ENCODE peak calls at places on chromosomes 7 and 10, in seven cellular contexts. One of them, this sample, is unnamed.

GRCh38 chr7:81339946-81340345 is 421.1 kb upstream of the SEMA3C start:
- DNase-seq in foreskin fibroblast: no peak
- DNase-seq in psoas muscle: no peak
- DNase-seq in retinal pigment epithelial cell: no peak
- DNase-seq in bronchial epithelial cell: no peak
- DNase-seq in A549: no peak
- DNase-seq in AG10803: peak
- DNase-seq in this sample: no peak

GRCh38 chr10:61100882-61101281 is 156.9 kb upstream of the RHOBTB1 start:
- DNase-seq in psoas muscle: no peak
- DNase-seq in AG10803: no peak
- DNase-seq in A549: no peak
- DNase-seq in bronchial epithelial cell: no peak
- DNase-seq in foreskin fibroblast: no peak
- DNase-seq in retinal pigment epithelial cell: no peak
- DNase-seq in this sample: no peak

GRCh38 chr10:86821600-86821999 is 65.2 kb downstream of the BMPR1A start:
- DNase-seq in A549: no peak
- DNase-seq in foreskin fibroblast: peak
- DNase-seq in psoas muscle: no peak
- DNase-seq in bronchial epithelial cell: peak
- DNase-seq in AG10803: no peak
- DNase-seq in retinal pigment epithelial cell: no peak
- DNase-seq in this sample: peak

GRCh38 chr10:121823993-121824463 is 103.8 kb downstream of the ATE1 start:
- DNase-seq in A549: peak
- DNase-seq in retinal pigment epithelial cell: peak
- DNase-seq in psoas muscle: no peak
- DNase-seq in foreskin fibroblast: peak
- DNase-seq in AG10803: peak
- DNase-seq in bronchial epithelial cell: peak
- DNase-seq in this sample: peak

GRCh38 chr7:1899951-1900762 is 230.1 kb downstream of the ELFN1 start:
- DNase-seq in psoas muscle: no peak
- DNase-seq in A549: no peak
- DNase-seq in retinal pigment epithelial cell: no peak
- DNase-seq in foreskin fibroblast: no peak
- DNase-seq in AG10803: no peak
- DNase-seq in bronchial epithelial cell: no peak
- DNase-seq in this sample: no peak

GRCh38 chr7:44229546-44230105 is 28.8 kb downstream of the YKT6 start:
- DNase-seq in foreskin fibroblast: no peak
- DNase-seq in A549: no peak
- DNase-seq in AG10803: no peak
- DNase-seq in retinal pigment epithelial cell: no peak
- DNase-seq in psoas muscle: no peak
- DNase-seq in bronchial epithelial cell: no peak
- DNase-seq in this sample: no peak

GRCh38 chr10:58175990-58176910 is 91.4 kb downstream of the IPMK start:
- DNase-seq in AG10803: peak
- DNase-seq in bronchial epithelial cell: peak
- DNase-seq in A549: no peak
- DNase-seq in retinal pigment epithelial cell: no peak
- DNase-seq in psoas muscle: no peak
- DNase-seq in foreskin fibroblast: no peak
- DNase-seq in this sample: peak

GRCh38 chr7:5595545-5596045 is 172.0 kb upstream of the TNRC18 start:
- DNase-seq in foreskin fibroblast: peak
- DNase-seq in retinal pigment epithelial cell: no peak
- DNase-seq in psoas muscle: no peak
- DNase-seq in A549: peak
- DNase-seq in bronchial epithelial cell: peak
- DNase-seq in AG10803: peak
- DNase-seq in this sample: no peak

GRCh38 chr7:15889501-15889900 is 203.0 kb upstream of the MEOX2 start:
- DNase-seq in foreskin fibroblast: no peak
- DNase-seq in AG10803: peak
- DNase-seq in A549: peak
- DNase-seq in psoas muscle: no peak
- DNase-seq in retinal pigment epithelial cell: no peak
- DNase-seq in bronchial epithelial cell: peak
- DNase-seq in this sample: no peak

GRCh38 chr7:96823274-96823673 is 113.6 kb upstream of the SEM1 start:
- DNase-seq in AG10803: peak
- DNase-seq in foreskin fibroblast: no peak
- DNase-seq in psoas muscle: no peak
- DNase-seq in bronchial epithelial cell: peak
- DNase-seq in retinal pigment epithelial cell: peak
- DNase-seq in A549: no peak
- DNase-seq in this sample: peak

GRCh38 chr7:4709187-4709586 is 27.1 kb downstream of the FOXK1 start:
- DNase-seq in A549: no peak
- DNase-seq in psoas muscle: no peak
- DNase-seq in foreskin fibroblast: no peak
- DNase-seq in retinal pigment epithelial cell: no peak
- DNase-seq in AG10803: no peak
- DNase-seq in bronchial epithelial cell: no peak
- DNase-seq in this sample: no peak

GRCh38 chr7:157056246-157056645 is 45.8 kb upstream of the MNX1 start:
- DNase-seq in A549: no peak
- DNase-seq in psoas muscle: no peak
- DNase-seq in retinal pigment epithelial cell: no peak
- DNase-seq in foreskin fibroblast: no peak
- DNase-seq in bronchial epithelial cell: no peak
- DNase-seq in AG10803: no peak
- DNase-seq in this sample: no peak

DNA sequence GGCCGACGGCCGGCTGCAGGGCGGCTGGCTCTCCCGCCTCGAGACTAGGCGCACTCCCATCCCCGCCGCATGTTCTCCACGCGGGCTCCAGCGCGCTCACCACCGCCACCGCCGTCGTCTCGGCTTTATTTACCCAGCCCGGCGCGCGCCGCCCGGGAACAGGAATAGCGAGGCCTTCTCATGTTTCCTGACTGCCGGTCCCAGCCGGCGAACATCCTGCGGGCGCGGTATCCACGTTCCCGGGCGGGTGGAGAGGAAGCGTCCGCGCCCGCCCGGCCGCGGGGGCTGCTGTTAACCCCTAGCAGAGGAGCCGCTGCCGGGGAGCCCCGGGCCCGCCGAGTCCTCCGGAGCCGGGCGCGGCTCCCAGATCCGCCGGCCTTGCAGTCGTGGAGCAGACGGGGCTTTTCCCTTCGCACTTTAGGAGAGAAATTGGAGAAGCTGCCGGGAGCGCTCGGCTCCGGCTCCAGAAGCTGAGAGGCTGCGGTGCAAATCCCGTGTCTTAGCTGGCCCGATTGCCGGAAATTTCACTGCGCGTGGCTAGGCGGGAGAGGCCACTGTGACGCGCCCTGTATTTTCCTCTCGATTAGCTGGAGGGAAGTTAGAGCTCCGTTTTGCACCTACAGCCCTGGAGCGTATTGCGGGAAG is at the start of gene MKX:
- DNase-seq in foreskin fibroblast: no peak
- DNase-seq in bronchial epithelial cell: no peak
- DNase-seq in A549: peak
- DNase-seq in AG10803: peak
- DNase-seq in retinal pigment epithelial cell: no peak
- DNase-seq in psoas muscle: peak
- DNase-seq in this sample: peak
- TF ChIP-seq CTCF in foreskin fibroblast: no peak
- TF ChIP-seq CTCF in bronchial epithelial cell: no peak
- TF ChIP-seq CTCF in A549: no peak
- TF ChIP-seq CTCF in AG10803: no peak
- TF ChIP-seq CTCF in retinal pigment epithelial cell: no peak
- TF ChIP-seq CTCF in psoas muscle: no peak
- TF ChIP-seq CTCF in this sample: no peak

GRCh38 chr7:27236053-27236410 is 6.6 kb upstream of the EVX1 start:
- DNase-seq in A549: no peak
- DNase-seq in AG10803: no peak
- DNase-seq in psoas muscle: no peak
- DNase-seq in foreskin fibroblast: no peak
- DNase-seq in bronchial epithelial cell: no peak
- DNase-seq in retinal pigment epithelial cell: no peak
- DNase-seq in this sample: no peak
- H3K4me3 ChIP-seq in A549: peak
- H3K4me3 ChIP-seq in AG10803: peak
- H3K4me3 ChIP-seq in psoas muscle: peak
- H3K4me3 ChIP-seq in foreskin fibroblast: peak
- H3K4me3 ChIP-seq in bronchial epithelial cell: no peak
- H3K4me3 ChIP-seq in retinal pigment epithelial cell: no peak
- H3K4me3 ChIP-seq in this sample: no peak

GRCh38 chr10:12849351-12850181 is 151.9 kb downstream of the CCDC3 start:
- DNase-seq in A549: no peak
- DNase-seq in AG10803: no peak
- DNase-seq in bronchial epithelial cell: peak
- DNase-seq in psoas muscle: no peak
- DNase-seq in retinal pigment epithelial cell: no peak
- DNase-seq in foreskin fibroblast: no peak
- DNase-seq in this sample: no peak

GRCh38 chr10:12844796-12845524 is 156.6 kb downstream of the CCDC3 start:
- DNase-seq in retinal pigment epithelial cell: peak
- DNase-seq in AG10803: peak
- DNase-seq in A549: peak
- DNase-seq in foreskin fibroblast: peak
- DNase-seq in psoas muscle: no peak
- DNase-seq in bronchial epithelial cell: peak
- DNase-seq in this sample: peak

GRCh38 chr10:12846718-12847117 is 154.8 kb downstream of the CCDC3 start:
- DNase-seq in bronchial epithelial cell: peak
- DNase-seq in AG10803: peak
- DNase-seq in A549: no peak
- DNase-seq in psoas muscle: no peak
- DNase-seq in foreskin fibroblast: no peak
- DNase-seq in retinal pigment epithelial cell: peak
- DNase-seq in this sample: no peak

GRCh38 chr10:12848439-12849173 is 152.9 kb downstream of the CCDC3 start:
- DNase-seq in foreskin fibroblast: no peak
- DNase-seq in psoas muscle: no peak
- DNase-seq in A549: no peak
- DNase-seq in retinal pigment epithelial cell: no peak
- DNase-seq in bronchial epithelial cell: no peak
- DNase-seq in AG10803: no peak
- DNase-seq in this sample: no peak

GRCh38 chr10:12847361-12847975 is 154.0 kb downstream of the CCDC3 start:
- DNase-seq in AG10803: no peak
- DNase-seq in psoas muscle: no peak
- DNase-seq in foreskin fibroblast: no peak
- DNase-seq in bronchial epithelial cell: no peak
- DNase-seq in A549: peak
- DNase-seq in retinal pigment epithelial cell: no peak
- DNase-seq in this sample: no peak
- TF ChIP-seq CTCF in AG10803: peak
- TF ChIP-seq CTCF in psoas muscle: no peak
- TF ChIP-seq CTCF in foreskin fibroblast: peak
- TF ChIP-seq CTCF in bronchial epithelial cell: peak
- TF ChIP-seq CTCF in A549: peak
- TF ChIP-seq CTCF in retinal pigment epithelial cell: peak
- TF ChIP-seq CTCF in this sample: peak

GRCh38 chr10:6142644-6143043 is 53.8 kb downstream of the RBM17 start:
- DNase-seq in psoas muscle: no peak
- DNase-seq in retinal pigment epithelial cell: no peak
- DNase-seq in A549: no peak
- DNase-seq in bronchial epithelial cell: no peak
- DNase-seq in foreskin fibroblast: no peak
- DNase-seq in AG10803: no peak
- DNase-seq in this sample: no peak
- H3K4me3 ChIP-seq in psoas muscle: no peak
- H3K4me3 ChIP-seq in retinal pigment epithelial cell: no peak
- H3K4me3 ChIP-seq in A549: no peak
- H3K4me3 ChIP-seq in bronchial epithelial cell: no peak
- H3K4me3 ChIP-seq in foreskin fibroblast: no peak
- H3K4me3 ChIP-seq in AG10803: no peak
- H3K4me3 ChIP-seq in this sample: no peak

DNA sequence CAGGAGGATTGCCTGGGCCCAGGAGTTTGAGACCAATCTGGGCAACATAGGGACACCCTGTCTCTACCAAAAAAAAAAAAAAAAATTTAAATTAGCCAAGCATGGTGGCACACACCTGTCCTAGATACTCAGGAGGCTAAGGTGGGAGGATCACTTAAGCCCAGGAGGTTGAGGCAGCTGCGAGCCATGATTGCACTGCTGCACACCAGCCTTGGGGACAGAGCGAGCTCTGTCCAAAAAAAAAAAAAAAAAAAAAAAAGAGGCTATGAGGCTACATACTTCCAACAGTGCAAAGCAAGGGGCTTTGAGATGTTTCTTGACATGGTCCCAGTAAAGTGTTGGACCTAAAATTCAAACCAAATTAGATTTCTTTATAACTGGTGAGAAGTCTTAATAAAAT is 15.9 kb downstream of the CALU start:
- DNase-seq in foreskin fibroblast: no peak
- DNase-seq in AG10803: no peak
- DNase-seq in psoas muscle: no peak
- DNase-seq in A549: no peak
- DNase-seq in bronchial epithelial cell: no peak
- DNase-seq in retinal pigment epithelial cell: no peak
- DNase-seq in this sample: no peak
- TF ChIP-seq CTCF in foreskin fibroblast: no peak
- TF ChIP-seq CTCF in AG10803: no peak
- TF ChIP-seq CTCF in psoas muscle: no peak
- TF ChIP-seq CTCF in A549: no peak
- TF ChIP-seq CTCF in bronchial epithelial cell: no peak
- TF ChIP-seq CTCF in retinal pigment epithelial cell: no peak
- TF ChIP-seq CTCF in this sample: no peak